ENCODE peak calls at places on chromosome 6, in nine cellular contexts. One of them, this sample, is unnamed.

GRCh38 chr6:137968468-137968804 is 101.4 kb downstream of the TNFAIP3 start:
- DNase-seq in body of pancreas: no peak
- DNase-seq in ovary: no peak
- DNase-seq in HepG2: no peak
- DNase-seq in endodermal cell: no peak
- DNase-seq in heart left ventricle: no peak
- DNase-seq in upper lobe of right lung: no peak
- DNase-seq in cardiac muscle cell: no peak
- DNase-seq in thyroid gland: no peak
- DNase-seq in this sample: no peak

GRCh38 chr6:148869589-148869988 is 122.8 kb downstream of the UST start:
- DNase-seq in body of pancreas: no peak
- DNase-seq in ovary: no peak
- DNase-seq in HepG2: no peak
- DNase-seq in endodermal cell: no peak
- DNase-seq in heart left ventricle: no peak
- DNase-seq in upper lobe of right lung: no peak
- DNase-seq in cardiac muscle cell: peak; percentile 62
- DNase-seq in thyroid gland: no peak
- DNase-seq in this sample: no peak

GRCh38 chr6:159252955-159253508 is 83.8 kb downstream of the FNDC1 start:
- DNase-seq in body of pancreas: no peak
- DNase-seq in ovary: no peak
- DNase-seq in HepG2: peak; percentile 52
- DNase-seq in endodermal cell: peak; percentile 74
- DNase-seq in heart left ventricle: no peak
- DNase-seq in upper lobe of right lung: no peak
- DNase-seq in cardiac muscle cell: peak; percentile 75
- DNase-seq in thyroid gland: peak; percentile 36
- DNase-seq in this sample: no peak

GRCh38 chr6:117548797-117549301 is 53.5 kb downstream of the GOPC start:
- DNase-seq in body of pancreas: no peak
- DNase-seq in ovary: no peak
- DNase-seq in HepG2: peak; percentile 77
- DNase-seq in endodermal cell: no peak
- DNase-seq in heart left ventricle: no peak
- DNase-seq in upper lobe of right lung: no peak
- DNase-seq in cardiac muscle cell: peak; percentile 71
- DNase-seq in thyroid gland: peak; percentile 28
- DNase-seq in this sample: no peak

GRCh38 chr6:141282263-141282662 is 850.5 kb upstream of the GJE1 start:
- DNase-seq in body of pancreas: no peak
- DNase-seq in ovary: no peak
- DNase-seq in HepG2: no peak
- DNase-seq in endodermal cell: no peak
- DNase-seq in heart left ventricle: no peak
- DNase-seq in upper lobe of right lung: no peak
- DNase-seq in cardiac muscle cell: no peak
- DNase-seq in thyroid gland: no peak
- DNase-seq in this sample: no peak

GRCh38 chr6:108581237-108581931 is 20.7 kb downstream of the FOXO3 start:
- DNase-seq in body of pancreas: no peak
- DNase-seq in ovary: peak; percentile 50
- DNase-seq in HepG2: no peak
- DNase-seq in endodermal cell: no peak
- DNase-seq in heart left ventricle: no peak
- DNase-seq in upper lobe of right lung: no peak
- DNase-seq in cardiac muscle cell: peak; percentile 97
- DNase-seq in thyroid gland: no peak
- DNase-seq in this sample: no peak

GRCh38 chr6:22631101-22631500 is 61.7 kb downstream of the HDGFL1 start:
- DNase-seq in body of pancreas: no peak
- DNase-seq in ovary: peak; percentile 59
- DNase-seq in HepG2: no peak
- DNase-seq in endodermal cell: no peak
- DNase-seq in heart left ventricle: peak; percentile 29
- DNase-seq in upper lobe of right lung: no peak
- DNase-seq in cardiac muscle cell: peak; percentile 43
- DNase-seq in thyroid gland: peak; percentile 44
- DNase-seq in this sample: no peak

GRCh38 chr6:24935753-24936152 is at the start of gene RIPOR2:
- DNase-seq in body of pancreas: no peak
- DNase-seq in ovary: no peak
- DNase-seq in HepG2: no peak
- DNase-seq in endodermal cell: peak; percentile 89
- DNase-seq in heart left ventricle: peak; percentile 36
- DNase-seq in upper lobe of right lung: peak; percentile 74
- DNase-seq in cardiac muscle cell: no peak
- DNase-seq in thyroid gland: peak; percentile 18
- DNase-seq in this sample: no peak

GRCh38 chr6:43948527-43949450 is 178.5 kb downstream of the MRPL14 start:
- DNase-seq in body of pancreas: no peak
- DNase-seq in ovary: no peak
- DNase-seq in HepG2: no peak
- DNase-seq in endodermal cell: peak; percentile 59
- DNase-seq in heart left ventricle: no peak
- DNase-seq in upper lobe of right lung: no peak
- DNase-seq in cardiac muscle cell: peak; percentile 84
- DNase-seq in thyroid gland: no peak
- DNase-seq in this sample: no peak

GRCh38 chr6:158849899-158850806 is 31.0 kb upstream of the EZR start:
- DNase-seq in body of pancreas: no peak
- DNase-seq in ovary: no peak
- DNase-seq in HepG2: peak; percentile 84
- DNase-seq in endodermal cell: peak; percentile 67
- DNase-seq in heart left ventricle: no peak
- DNase-seq in upper lobe of right lung: no peak
- DNase-seq in cardiac muscle cell: peak; percentile 78
- DNase-seq in thyroid gland: peak; percentile 31
- DNase-seq in this sample: no peak

GRCh38 chr6:21586760-21587181 is 6.8 kb upstream of the SOX4 start:
- DNase-seq in body of pancreas: no peak
- DNase-seq in ovary: no peak
- DNase-seq in HepG2: no peak
- DNase-seq in endodermal cell: peak; percentile 79
- DNase-seq in heart left ventricle: no peak
- DNase-seq in upper lobe of right lung: no peak
- DNase-seq in cardiac muscle cell: no peak
- DNase-seq in thyroid gland: peak; percentile 26
- DNase-seq in this sample: no peak

GRCh38 chr6:45930419-45931059 is 85.1 kb downstream of the CLIC5 start:
- DNase-seq in body of pancreas: peak; percentile 67
- DNase-seq in ovary: peak; percentile 61
- DNase-seq in HepG2: peak; percentile 47
- DNase-seq in endodermal cell: peak; percentile 89
- DNase-seq in heart left ventricle: peak; percentile 70
- DNase-seq in upper lobe of right lung: peak; percentile 74
- DNase-seq in cardiac muscle cell: peak; percentile 81
- DNase-seq in thyroid gland: peak; percentile 79
- DNase-seq in this sample: peak; percentile 56

GRCh38 chr6:130526466-130526865 is 160.6 kb downstream of the TMEM200A start:
- DNase-seq in body of pancreas: no peak
- DNase-seq in ovary: no peak
- DNase-seq in HepG2: no peak
- DNase-seq in endodermal cell: no peak
- DNase-seq in heart left ventricle: no peak
- DNase-seq in upper lobe of right lung: no peak
- DNase-seq in cardiac muscle cell: no peak
- DNase-seq in thyroid gland: no peak
- DNase-seq in this sample: no peak
- H3K4me3 ChIP-seq in body of pancreas: no peak overlapping the region
- H3K4me3 ChIP-seq in ovary: no peak overlapping the region
- H3K4me3 ChIP-seq in HepG2: no peak overlapping the region
- H3K4me3 ChIP-seq in endodermal cell: no peak overlapping the region
- H3K4me3 ChIP-seq in heart left ventricle: no peak overlapping the region
- H3K4me3 ChIP-seq in upper lobe of right lung: no peak overlapping the region
- H3K4me3 ChIP-seq in cardiac muscle cell: no peak overlapping the region
- H3K4me3 ChIP-seq in thyroid gland: no peak overlapping the region
- H3K4me3 ChIP-seq in this sample: no peak overlapping the region

GRCh38 chr6:26640806-26641205 is 18.7 kb downstream of the ZNF322 start:
- DNase-seq in body of pancreas: no peak
- DNase-seq in ovary: no peak
- DNase-seq in HepG2: no peak
- DNase-seq in endodermal cell: no peak
- DNase-seq in heart left ventricle: no peak
- DNase-seq in upper lobe of right lung: no peak
- DNase-seq in cardiac muscle cell: no peak
- DNase-seq in thyroid gland: no peak
- DNase-seq in this sample: no peak
- H3K9me3 ChIP-seq in body of pancreas: no peaks in the 10 kb centered on the region
- H3K9me3 ChIP-seq in ovary: no peaks in the 10 kb centered on the region
- H3K9me3 ChIP-seq in HepG2: peaks cover 62% of the 10 kb centered on the region
- H3K9me3 ChIP-seq in endodermal cell: peaks cover 67% of the 10 kb centered on the region
- H3K9me3 ChIP-seq in heart left ventricle: no peaks in the 10 kb centered on the region
- H3K9me3 ChIP-seq in upper lobe of right lung: peaks cover 7% of the 10 kb centered on the region
- H3K9me3 ChIP-seq in cardiac muscle cell: no peaks in the 10 kb centered on the region
- H3K9me3 ChIP-seq in thyroid gland: no peaks in the 10 kb centered on the region
- H3K9me3 ChIP-seq in this sample: no peaks in the 10 kb centered on the region

GRCh38 chr6:47423087-47423486 is 54.5 kb upstream of the CD2AP start:
- DNase-seq in body of pancreas: no peak
- DNase-seq in ovary: no peak
- DNase-seq in HepG2: no peak
- DNase-seq in endodermal cell: no peak
- DNase-seq in heart left ventricle: no peak
- DNase-seq in upper lobe of right lung: no peak
- DNase-seq in cardiac muscle cell: no peak
- DNase-seq in thyroid gland: no peak
- DNase-seq in this sample: no peak

GRCh38 chr6:47424436-47424836 is 53.2 kb upstream of the CD2AP start:
- DNase-seq in body of pancreas: no peak
- DNase-seq in ovary: no peak
- DNase-seq in HepG2: no peak
- DNase-seq in endodermal cell: no peak
- DNase-seq in heart left ventricle: no peak
- DNase-seq in upper lobe of right lung: no peak
- DNase-seq in cardiac muscle cell: peak; percentile 84
- DNase-seq in thyroid gland: no peak
- DNase-seq in this sample: no peak

GRCh38 chr6:47428288-47428687 is 49.3 kb upstream of the CD2AP start:
- DNase-seq in body of pancreas: no peak
- DNase-seq in ovary: no peak
- DNase-seq in HepG2: no peak
- DNase-seq in endodermal cell: no peak
- DNase-seq in heart left ventricle: no peak
- DNase-seq in upper lobe of right lung: no peak
- DNase-seq in cardiac muscle cell: no peak
- DNase-seq in thyroid gland: no peak
- DNase-seq in this sample: no peak

GRCh38 chr6:47428746-47429664 is 48.6 kb upstream of the CD2AP start:
- DNase-seq in body of pancreas: no peak
- DNase-seq in ovary: no peak
- DNase-seq in HepG2: no peak
- DNase-seq in endodermal cell: peak; percentile 49
- DNase-seq in heart left ventricle: no peak
- DNase-seq in upper lobe of right lung: no peak
- DNase-seq in cardiac muscle cell: no peak
- DNase-seq in thyroid gland: no peak
- DNase-seq in this sample: no peak

DNA sequence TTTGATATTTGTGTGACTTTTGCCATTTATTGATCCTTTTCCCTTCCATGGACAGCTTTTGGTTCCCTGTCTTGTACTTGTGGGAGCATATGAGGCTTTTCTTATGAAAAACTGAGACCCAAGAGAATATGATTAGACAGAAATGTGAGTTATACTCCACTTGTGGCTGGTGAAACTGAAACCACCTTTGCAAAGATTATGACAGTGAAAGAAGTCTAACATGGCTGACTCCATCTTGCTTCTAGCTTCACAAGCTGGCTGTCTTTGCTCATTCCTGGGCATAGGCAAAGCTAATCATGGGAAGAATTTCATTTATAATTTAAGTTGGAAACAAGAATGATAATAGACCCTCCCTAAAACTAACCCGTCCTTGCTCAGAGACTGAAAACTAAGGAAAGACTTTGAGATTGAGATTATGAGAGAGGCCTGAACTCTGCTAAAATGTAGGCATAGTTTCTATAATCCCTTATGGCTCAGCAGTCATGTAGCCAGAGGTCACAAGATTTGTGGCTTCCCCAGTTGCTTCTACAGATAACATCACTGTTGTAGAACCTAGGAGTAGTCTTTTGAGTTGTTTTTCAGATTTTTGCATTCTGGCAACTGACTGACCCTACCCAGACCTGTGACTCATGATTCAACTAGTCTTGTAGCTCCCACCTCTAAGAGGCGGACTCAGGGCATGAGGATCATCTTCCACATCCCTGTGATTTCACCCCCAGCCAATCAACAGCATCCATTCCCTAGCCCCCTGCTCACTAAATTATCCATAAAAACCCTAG is 50.9 kb upstream of the CD2AP start:
- DNase-seq in body of pancreas: no peak
- DNase-seq in ovary: no peak
- DNase-seq in HepG2: no peak
- DNase-seq in endodermal cell: no peak
- DNase-seq in heart left ventricle: no peak
- DNase-seq in upper lobe of right lung: no peak
- DNase-seq in cardiac muscle cell: no peak
- DNase-seq in thyroid gland: no peak
- DNase-seq in this sample: no peak
- H3K4me3 ChIP-seq in body of pancreas: no peak overlapping the region
- H3K4me3 ChIP-seq in ovary: no peak overlapping the region
- H3K4me3 ChIP-seq in HepG2: no peak overlapping the region
- H3K4me3 ChIP-seq in endodermal cell: no peak overlapping the region
- H3K4me3 ChIP-seq in heart left ventricle: no peak overlapping the region
- H3K4me3 ChIP-seq in upper lobe of right lung: no peak overlapping the region
- H3K4me3 ChIP-seq in cardiac muscle cell: no peak overlapping the region
- H3K4me3 ChIP-seq in thyroid gland: no peak overlapping the region
- H3K4me3 ChIP-seq in this sample: no peak overlapping the region

GRCh38 chr6:27451660-27452390 is 21.1 kb downstream of the ZNF184 start:
- DNase-seq in body of pancreas: no peak
- DNase-seq in ovary: no peak
- DNase-seq in HepG2: no peak
- DNase-seq in endodermal cell: no peak
- DNase-seq in heart left ventricle: no peak
- DNase-seq in upper lobe of right lung: no peak
- DNase-seq in cardiac muscle cell: no peak
- DNase-seq in thyroid gland: no peak
- DNase-seq in this sample: no peak

GRCh38 chr6:27452496-27452897 is 20.4 kb downstream of the ZNF184 start:
- DNase-seq in body of pancreas: no peak
- DNase-seq in ovary: no peak
- DNase-seq in HepG2: no peak
- DNase-seq in endodermal cell: no peak
- DNase-seq in heart left ventricle: no peak
- DNase-seq in upper lobe of right lung: no peak
- DNase-seq in cardiac muscle cell: no peak
- DNase-seq in thyroid gland: no peak
- DNase-seq in this sample: no peak

GRCh38 chr6:27442932-27443331 is 30.0 kb downstream of the ZNF184 start:
- DNase-seq in body of pancreas: no peak
- DNase-seq in ovary: no peak
- DNase-seq in HepG2: no peak
- DNase-seq in endodermal cell: no peak
- DNase-seq in heart left ventricle: no peak
- DNase-seq in upper lobe of right lung: no peak
- DNase-seq in cardiac muscle cell: no peak
- DNase-seq in thyroid gland: no peak
- DNase-seq in this sample: no peak

DNA sequence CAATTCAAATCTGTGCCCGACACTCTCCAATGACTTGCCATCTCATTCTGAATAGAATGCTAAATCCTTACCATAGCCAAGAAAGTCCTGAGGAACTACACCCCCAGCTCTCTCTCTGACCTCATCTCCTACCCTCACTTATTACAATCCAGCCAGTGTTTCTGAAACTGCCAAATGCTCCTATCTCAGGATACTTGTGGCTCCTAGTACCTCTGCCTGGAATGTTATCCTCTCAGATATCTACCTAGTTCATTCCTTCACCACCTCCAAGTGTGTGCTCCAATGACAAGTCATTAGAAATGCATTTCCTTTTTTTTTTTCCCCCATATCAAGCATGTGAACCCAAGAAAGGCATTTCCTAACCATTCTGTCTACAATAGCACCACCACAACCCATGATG is 24.4 kb downstream of the ZNF184 start:
- DNase-seq in body of pancreas: no peak
- DNase-seq in ovary: no peak
- DNase-seq in HepG2: no peak
- DNase-seq in endodermal cell: no peak
- DNase-seq in heart left ventricle: no peak
- DNase-seq in upper lobe of right lung: no peak
- DNase-seq in cardiac muscle cell: no peak
- DNase-seq in thyroid gland: no peak
- DNase-seq in this sample: no peak
- H3K9me3 ChIP-seq in body of pancreas: no peaks in the 10 kb centered on the region
- H3K9me3 ChIP-seq in ovary: no peaks in the 10 kb centered on the region
- H3K9me3 ChIP-seq in HepG2: peaks cover 96% of the 10 kb centered on the region
- H3K9me3 ChIP-seq in endodermal cell: peaks cover 80% of the 10 kb centered on the region
- H3K9me3 ChIP-seq in heart left ventricle: peaks cover 4% of the 10 kb centered on the region
- H3K9me3 ChIP-seq in upper lobe of right lung: peaks cover 92% of the 10 kb centered on the region
- H3K9me3 ChIP-seq in cardiac muscle cell: peaks cover 11% of the 10 kb centered on the region
- H3K9me3 ChIP-seq in thyroid gland: peaks cover 5% of the 10 kb centered on the region
- H3K9me3 ChIP-seq in this sample: peaks cover 99% of the 10 kb centered on the region